ENCODE peak calls at places on chromosome 7, in seven cellular contexts. One of them, this sample, is unnamed.

GRCh38 chr7:16734148-16734726 is 19.3 kb upstream of the TSPAN13 start:
- DNase-seq in tibial nerve: no peak
- DNase-seq in neural progenitor cell: no peak
- DNase-seq in mucosa of descending colon: no peak
- DNase-seq in HepG2: no peak
- DNase-seq in fibroblast of mammary gland: no peak
- DNase-seq in body of pancreas: no peak
- DNase-seq in this sample: no peak

GRCh38 chr7:30446266-30446665 is 32.3 kb downstream of the NOD1 start:
- DNase-seq in mucosa of descending colon: no peak
- DNase-seq in HepG2: no peak
- DNase-seq in neural progenitor cell: no peak
- DNase-seq in fibroblast of mammary gland: no peak
- DNase-seq in tibial nerve: no peak
- DNase-seq in body of pancreas: no peak
- DNase-seq in this sample: no peak

GRCh38 chr7:96085953-96086352 is 235.9 kb downstream of the SLC25A13 start:
- DNase-seq in neural progenitor cell: no peak
- DNase-seq in tibial nerve: no peak
- DNase-seq in HepG2: no peak
- DNase-seq in body of pancreas: no peak
- DNase-seq in mucosa of descending colon: no peak
- DNase-seq in fibroblast of mammary gland: no peak
- DNase-seq in this sample: no peak

GRCh38 chr7:73585196-73585595 is 6.8 kb upstream of the TBL2 start:
- DNase-seq in body of pancreas: no peak
- DNase-seq in fibroblast of mammary gland: no peak
- DNase-seq in tibial nerve: no peak
- DNase-seq in HepG2: no peak
- DNase-seq in mucosa of descending colon: no peak
- DNase-seq in neural progenitor cell: no peak
- DNase-seq in this sample: no peak

GRCh38 chr7:24821045-24821853 is 64.0 kb upstream of the GSDME start:
- DNase-seq in mucosa of descending colon: peak
- DNase-seq in body of pancreas: peak
- DNase-seq in HepG2: peak
- DNase-seq in fibroblast of mammary gland: peak
- DNase-seq in neural progenitor cell: no peak
- DNase-seq in tibial nerve: no peak
- DNase-seq in this sample: peak

GRCh38 chr7:132893560-132893959 is 188.3 kb downstream of the CHCHD3 start:
- DNase-seq in body of pancreas: no peak
- DNase-seq in HepG2: no peak
- DNase-seq in tibial nerve: no peak
- DNase-seq in neural progenitor cell: no peak
- DNase-seq in fibroblast of mammary gland: no peak
- DNase-seq in mucosa of descending colon: no peak
- DNase-seq in this sample: no peak

GRCh38 chr7:120089968-120090367 is 183.0 kb upstream of the KCND2 start:
- DNase-seq in fibroblast of mammary gland: peak
- DNase-seq in mucosa of descending colon: no peak
- DNase-seq in body of pancreas: no peak
- DNase-seq in tibial nerve: no peak
- DNase-seq in neural progenitor cell: no peak
- DNase-seq in HepG2: peak
- DNase-seq in this sample: peak

GRCh38 chr7:4472739-4473138 is 209.4 kb upstream of the FOXK1 start:
- DNase-seq in HepG2: no peak
- DNase-seq in fibroblast of mammary gland: no peak
- DNase-seq in body of pancreas: no peak
- DNase-seq in tibial nerve: no peak
- DNase-seq in neural progenitor cell: peak
- DNase-seq in mucosa of descending colon: no peak
- DNase-seq in this sample: no peak

GRCh38 chr7:100865971-100866720 is 1.0 kb upstream of the TRIP6 start:
- DNase-seq in fibroblast of mammary gland: no peak
- DNase-seq in mucosa of descending colon: peak
- DNase-seq in body of pancreas: peak
- DNase-seq in tibial nerve: peak
- DNase-seq in HepG2: no peak
- DNase-seq in neural progenitor cell: no peak
- DNase-seq in this sample: peak

GRCh38 chr7:133491846-133492652 is 239.2 kb downstream of the EXOC4 start:
- DNase-seq in body of pancreas: no peak
- DNase-seq in fibroblast of mammary gland: peak
- DNase-seq in mucosa of descending colon: no peak
- DNase-seq in tibial nerve: no peak
- DNase-seq in HepG2: no peak
- DNase-seq in neural progenitor cell: no peak
- DNase-seq in this sample: peak

GRCh38 chr7:42886129-42886528 is 25.7 kb downstream of the C7orf25 start:
- DNase-seq in fibroblast of mammary gland: peak
- DNase-seq in body of pancreas: no peak
- DNase-seq in tibial nerve: no peak
- DNase-seq in neural progenitor cell: no peak
- DNase-seq in mucosa of descending colon: no peak
- DNase-seq in HepG2: no peak
- DNase-seq in this sample: peak

GRCh38 chr7:94357076-94357475 is 37.6 kb upstream of the COL1A2 start:
- DNase-seq in mucosa of descending colon: no peak
- DNase-seq in fibroblast of mammary gland: peak
- DNase-seq in body of pancreas: no peak
- DNase-seq in neural progenitor cell: no peak
- DNase-seq in HepG2: no peak
- DNase-seq in tibial nerve: no peak
- DNase-seq in this sample: no peak

GRCh38 chr7:149147072-149147729 is at the start of gene ZNF398:
- DNase-seq in fibroblast of mammary gland: peak
- DNase-seq in neural progenitor cell: peak
- DNase-seq in mucosa of descending colon: peak
- DNase-seq in body of pancreas: peak
- DNase-seq in HepG2: peak
- DNase-seq in tibial nerve: peak
- DNase-seq in this sample: peak

GRCh38 chr7:3551536-3551935 is 250.5 kb downstream of the SDK1 start:
- DNase-seq in mucosa of descending colon: no peak
- DNase-seq in tibial nerve: no peak
- DNase-seq in fibroblast of mammary gland: no peak
- DNase-seq in body of pancreas: no peak
- DNase-seq in HepG2: no peak
- DNase-seq in neural progenitor cell: no peak
- DNase-seq in this sample: no peak

GRCh38 chr7:101754432-101755159 is 62.8 kb upstream of the CUX1 start:
- DNase-seq in mucosa of descending colon: no peak
- DNase-seq in body of pancreas: no peak
- DNase-seq in fibroblast of mammary gland: peak
- DNase-seq in tibial nerve: no peak
- DNase-seq in HepG2: no peak
- DNase-seq in neural progenitor cell: no peak
- DNase-seq in this sample: peak

GRCh38 chr7:14191686-14192098 is 202.2 kb upstream of the ETV1 start:
- DNase-seq in HepG2: no peak
- DNase-seq in neural progenitor cell: no peak
- DNase-seq in fibroblast of mammary gland: peak
- DNase-seq in tibial nerve: no peak
- DNase-seq in body of pancreas: no peak
- DNase-seq in mucosa of descending colon: no peak
- DNase-seq in this sample: peak

GRCh38 chr7:145016068-145016467 is 180.2 kb upstream of the TPK1 start:
- DNase-seq in tibial nerve: no peak
- DNase-seq in neural progenitor cell: peak
- DNase-seq in mucosa of descending colon: no peak
- DNase-seq in fibroblast of mammary gland: no peak
- DNase-seq in body of pancreas: no peak
- DNase-seq in HepG2: no peak
- DNase-seq in this sample: peak

GRCh38 chr7:2245883-2246679 is 4.1 kb downstream of the NUDT1 start:
- DNase-seq in body of pancreas: no peak
- DNase-seq in HepG2: no peak
- DNase-seq in neural progenitor cell: no peak
- DNase-seq in fibroblast of mammary gland: no peak
- DNase-seq in mucosa of descending colon: peak
- DNase-seq in tibial nerve: no peak
- DNase-seq in this sample: no peak

GRCh38 chr7:106367664-106368063 is 82.9 kb upstream of the NAMPT start:
- DNase-seq in neural progenitor cell: no peak
- DNase-seq in mucosa of descending colon: no peak
- DNase-seq in fibroblast of mammary gland: no peak
- DNase-seq in HepG2: no peak
- DNase-seq in tibial nerve: no peak
- DNase-seq in body of pancreas: no peak
- DNase-seq in this sample: no peak

GRCh38 chr7:133535308-133535707 is 282.4 kb downstream of the EXOC4 start:
- DNase-seq in fibroblast of mammary gland: no peak
- DNase-seq in tibial nerve: no peak
- DNase-seq in HepG2: no peak
- DNase-seq in mucosa of descending colon: no peak
- DNase-seq in body of pancreas: no peak
- DNase-seq in neural progenitor cell: peak
- DNase-seq in this sample: no peak

GRCh38 chr7:73358590-73359275 is 30.8 kb downstream of the FKBP6 start:
- DNase-seq in tibial nerve: no peak
- DNase-seq in body of pancreas: peak
- DNase-seq in HepG2: no peak
- DNase-seq in fibroblast of mammary gland: no peak
- DNase-seq in mucosa of descending colon: no peak
- DNase-seq in neural progenitor cell: no peak
- DNase-seq in this sample: no peak

DNA sequence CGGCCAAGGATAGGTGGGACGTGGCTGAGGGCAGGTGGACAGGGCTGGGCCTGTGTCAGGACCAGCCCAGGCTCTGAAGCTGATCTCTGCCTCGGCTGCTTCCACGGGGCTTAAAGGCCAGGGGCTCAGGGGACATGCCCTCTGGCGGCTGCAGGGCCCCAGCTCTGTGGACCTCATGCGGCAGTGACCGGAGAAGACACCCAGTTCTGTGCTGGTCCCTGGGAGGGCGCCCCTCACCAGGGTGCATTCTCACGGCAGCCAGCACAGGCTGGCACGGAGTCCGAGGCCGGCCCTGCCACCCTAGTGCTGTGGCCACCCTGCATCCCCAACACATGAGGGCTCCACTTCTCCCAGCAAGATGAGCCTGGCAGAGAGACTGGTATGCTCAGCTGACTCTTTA is 30.3 kb downstream of the YKT6 start:
- DNase-seq in HepG2: peak
- DNase-seq in body of pancreas: no peak
- DNase-seq in tibial nerve: no peak
- DNase-seq in mucosa of descending colon: no peak
- DNase-seq in neural progenitor cell: no peak
- DNase-seq in fibroblast of mammary gland: no peak
- DNase-seq in this sample: no peak
- TF ChIP-seq CTCF in HepG2: peak
- TF ChIP-seq CTCF in body of pancreas: no peak
- TF ChIP-seq CTCF in tibial nerve: no peak
- TF ChIP-seq CTCF in mucosa of descending colon: no peak
- TF ChIP-seq CTCF in neural progenitor cell: no peak
- TF ChIP-seq CTCF in fibroblast of mammary gland: no peak
- TF ChIP-seq CTCF in this sample: no peak

GRCh38 chr7:111259991-111260390 is 169.1 kb downstream of the LRRN3 start:
- DNase-seq in HepG2: no peak
- DNase-seq in mucosa of descending colon: no peak
- DNase-seq in neural progenitor cell: no peak
- DNase-seq in body of pancreas: no peak
- DNase-seq in fibroblast of mammary gland: no peak
- DNase-seq in tibial nerve: no peak
- DNase-seq in this sample: no peak

GRCh38 chr7:111264111-111264868 is 173.4 kb downstream of the LRRN3 start:
- DNase-seq in body of pancreas: no peak
- DNase-seq in mucosa of descending colon: no peak
- DNase-seq in neural progenitor cell: no peak
- DNase-seq in tibial nerve: no peak
- DNase-seq in HepG2: no peak
- DNase-seq in fibroblast of mammary gland: no peak
- DNase-seq in this sample: no peak

GRCh38 chr7:111266613-111267012 is 175.7 kb downstream of the LRRN3 start:
- DNase-seq in body of pancreas: no peak
- DNase-seq in mucosa of descending colon: no peak
- DNase-seq in fibroblast of mammary gland: peak
- DNase-seq in HepG2: peak
- DNase-seq in tibial nerve: no peak
- DNase-seq in neural progenitor cell: no peak
- DNase-seq in this sample: peak

GRCh38 chr7:111262293-111263116 is 171.6 kb downstream of the LRRN3 start:
- DNase-seq in body of pancreas: no peak
- DNase-seq in tibial nerve: no peak
- DNase-seq in mucosa of descending colon: no peak
- DNase-seq in neural progenitor cell: no peak
- DNase-seq in fibroblast of mammary gland: no peak
- DNase-seq in HepG2: peak
- DNase-seq in this sample: no peak

GRCh38 chr7:111265394-111265793 is 174.5 kb downstream of the LRRN3 start:
- DNase-seq in fibroblast of mammary gland: no peak
- DNase-seq in body of pancreas: no peak
- DNase-seq in HepG2: no peak
- DNase-seq in tibial nerve: no peak
- DNase-seq in mucosa of descending colon: no peak
- DNase-seq in neural progenitor cell: no peak
- DNase-seq in this sample: no peak
- H3K4me3 ChIP-seq in fibroblast of mammary gland: no peak
- H3K4me3 ChIP-seq in body of pancreas: no peak
- H3K4me3 ChIP-seq in HepG2: no peak
- H3K4me3 ChIP-seq in tibial nerve: no peak
- H3K4me3 ChIP-seq in mucosa of descending colon: no peak
- H3K4me3 ChIP-seq in neural progenitor cell: no peak
- H3K4me3 ChIP-seq in this sample: no peak

DNA sequence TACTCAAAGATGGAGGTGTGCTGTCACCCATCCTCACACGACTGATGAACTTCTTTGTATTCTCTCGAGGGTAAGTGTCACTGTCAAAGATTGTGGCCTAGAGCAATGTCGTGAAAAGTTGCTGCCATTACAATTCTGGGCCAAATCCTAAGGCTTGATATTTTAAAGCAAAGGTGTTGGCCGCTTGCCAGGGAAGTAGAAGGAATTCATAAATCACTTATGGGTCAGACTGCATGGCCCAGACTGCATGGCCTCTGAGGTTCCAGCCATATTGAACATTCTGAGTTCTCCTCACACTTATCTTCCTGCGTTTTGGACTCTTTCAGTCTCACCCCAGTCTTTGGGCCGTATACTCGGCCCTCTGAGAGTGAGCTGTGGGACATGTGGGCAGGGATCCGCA is 8.6 kb downstream of the MEST start:
- DNase-seq in mucosa of descending colon: no peak
- DNase-seq in HepG2: no peak
- DNase-seq in body of pancreas: no peak
- DNase-seq in fibroblast of mammary gland: no peak
- DNase-seq in tibial nerve: no peak
- DNase-seq in neural progenitor cell: no peak
- DNase-seq in this sample: no peak
- TF ChIP-seq CTCF in mucosa of descending colon: no peak
- TF ChIP-seq CTCF in HepG2: no peak
- TF ChIP-seq CTCF in body of pancreas: no peak
- TF ChIP-seq CTCF in fibroblast of mammary gland: no peak
- TF ChIP-seq CTCF in tibial nerve: no peak
- TF ChIP-seq CTCF in neural progenitor cell: no peak
- TF ChIP-seq CTCF in this sample: no peak

GRCh38 chr7:129450295-129450694 is 16.1 kb downstream of the STRIP2 start:
- DNase-seq in HepG2: no peak
- DNase-seq in mucosa of descending colon: no peak
- DNase-seq in body of pancreas: no peak
- DNase-seq in neural progenitor cell: no peak
- DNase-seq in fibroblast of mammary gland: no peak
- DNase-seq in tibial nerve: no peak
- DNase-seq in this sample: no peak
- H3K4me3 ChIP-seq in HepG2: no peak
- H3K4me3 ChIP-seq in mucosa of descending colon: no peak
- H3K4me3 ChIP-seq in body of pancreas: no peak
- H3K4me3 ChIP-seq in neural progenitor cell: no peak
- H3K4me3 ChIP-seq in fibroblast of mammary gland: no peak
- H3K4me3 ChIP-seq in tibial nerve: no peak
- H3K4me3 ChIP-seq in this sample: no peak